ENCODE peak calls at places on chromosomes 5 and 9, in four cellular contexts. U, T, A and X are unnamed samples.

GRCh38 chr5:137366526-137366925 is 132.6 kb downstream of the SPOCK1 start:
- DNase-seq in U (no peak), T (no peak), A (no peak), X (no peak)

GRCh38 chr5:124745367-124746251 is 830 bp downstream of the ZNF608 start:
- DNase-seq in U (peak; percentile 65), A (no peak), T (no peak), X (peak; percentile 52)

GRCh38 chr5:131997026-131997726 is 14.3 kb downstream of the ACSL6 start:
- DNase-seq in U (no peak), A (no peak), T (no peak), X (no peak)

GRCh38 chr9:92686954-92687353 is 17.0 kb upstream of the IPPK start:
- DNase-seq in A (no peak), U (peak; percentile 35), T (no peak), X (peak; percentile 24)

GRCh38 chr5:93578813-93579560 is 2.0 kb downstream of the NR2F1-AS1 start:
- DNase-seq in T (peak; percentile 71), U (no peak), A (no peak), X (no peak)

GRCh38 chr5:133974142-133974541 is 5.7 kb upstream of the C5orf15 start:
- DNase-seq in T (no peak), U (no peak), A (no peak), X (no peak)

GRCh38 chr5:3197699-3198098 is 397.9 kb upstream of the IRX1 start:
- DNase-seq in A (no peak), T (no peak), U (no peak), X (peak; percentile 78)

GRCh38 chr5:14172149-14172795 is 29.1 kb downstream of the TRIO start:
- DNase-seq in T (no peak), U (peak; percentile 24), A (no peak), X (no peak)

GRCh38 chr5:131720714-131721113 is 76.1 kb downstream of the FNIP1 start:
- DNase-seq in U (no peak), A (no peak), T (no peak), X (no peak)

GRCh38 chr5:172410160-172410559 is 44.2 kb downstream of the SH3PXD2B start:
- DNase-seq in A (no peak), T (no peak), U (no peak), X (no peak)

GRCh38 chr9:104987743-104988142 is 59.8 kb upstream of the ABCA1 start:
- DNase-seq in T (no peak), A (no peak), U (peak; percentile 21), X (no peak)

GRCh38 chr5:137486707-137487106 is 12.4 kb downstream of the SPOCK1 start:
- DNase-seq in U (no peak), A (no peak), T (no peak), X (no peak)

GRCh38 chr5:174764309-174764708 is 39.9 kb downstream of the MSX2 start:
- DNase-seq in T (peak; percentile 40), U (no peak), A (no peak), X (no peak)

GRCh38 chr9:15512204-15512603 is 1.4 kb upstream of the PSIP1 start:
- DNase-seq in T (no peak), U (peak; percentile 23), A (no peak), X (no peak)

GRCh38 chr5:22521521-22521920 is 331.6 kb downstream of the CDH12 start:
- DNase-seq in U (no peak), T (no peak), A (no peak), X (no peak)

GRCh38 chr5:67149057-67149634 is 47.5 kb downstream of the CD180 start:
- DNase-seq in A (no peak), T (no peak), U (no peak), X (no peak)

GRCh38 chr9:73042155-73042554 is 89.3 kb upstream of the ALDH1A1 start:
- DNase-seq in T (no peak), A (no peak), U (no peak), X (no peak)

DNA sequence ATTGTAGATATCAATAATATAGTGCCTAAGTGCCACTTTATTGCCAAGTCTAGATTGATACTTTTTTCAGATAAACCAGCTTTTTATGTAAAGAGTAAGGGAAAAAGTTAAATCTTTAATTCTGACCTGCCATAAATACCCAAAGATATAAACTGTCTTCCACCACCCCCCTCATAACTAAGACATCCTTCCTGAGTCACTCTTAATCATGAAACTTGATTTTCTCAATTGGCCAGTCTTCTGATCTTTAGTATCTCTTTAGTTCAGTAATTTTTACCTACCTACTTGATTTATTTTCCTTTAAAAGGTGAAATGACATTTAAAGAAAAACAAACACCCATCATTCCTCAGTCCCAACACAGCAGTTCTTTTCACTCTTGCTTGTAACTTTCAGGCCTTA is 21.8 kb downstream of the C5orf22 start:
- DNase-seq in U (no peak), A (no peak), T (no peak), X (no peak)
- H3K36me3 ChIP-seq in U (peaks cover 51% of the 10 kb centered on the region), A (peaks cover 69% of the 10 kb centered on the region), T (no peaks in the 10 kb centered on the region), X (peaks cover 40% of the 10 kb centered on the region)

DNA sequence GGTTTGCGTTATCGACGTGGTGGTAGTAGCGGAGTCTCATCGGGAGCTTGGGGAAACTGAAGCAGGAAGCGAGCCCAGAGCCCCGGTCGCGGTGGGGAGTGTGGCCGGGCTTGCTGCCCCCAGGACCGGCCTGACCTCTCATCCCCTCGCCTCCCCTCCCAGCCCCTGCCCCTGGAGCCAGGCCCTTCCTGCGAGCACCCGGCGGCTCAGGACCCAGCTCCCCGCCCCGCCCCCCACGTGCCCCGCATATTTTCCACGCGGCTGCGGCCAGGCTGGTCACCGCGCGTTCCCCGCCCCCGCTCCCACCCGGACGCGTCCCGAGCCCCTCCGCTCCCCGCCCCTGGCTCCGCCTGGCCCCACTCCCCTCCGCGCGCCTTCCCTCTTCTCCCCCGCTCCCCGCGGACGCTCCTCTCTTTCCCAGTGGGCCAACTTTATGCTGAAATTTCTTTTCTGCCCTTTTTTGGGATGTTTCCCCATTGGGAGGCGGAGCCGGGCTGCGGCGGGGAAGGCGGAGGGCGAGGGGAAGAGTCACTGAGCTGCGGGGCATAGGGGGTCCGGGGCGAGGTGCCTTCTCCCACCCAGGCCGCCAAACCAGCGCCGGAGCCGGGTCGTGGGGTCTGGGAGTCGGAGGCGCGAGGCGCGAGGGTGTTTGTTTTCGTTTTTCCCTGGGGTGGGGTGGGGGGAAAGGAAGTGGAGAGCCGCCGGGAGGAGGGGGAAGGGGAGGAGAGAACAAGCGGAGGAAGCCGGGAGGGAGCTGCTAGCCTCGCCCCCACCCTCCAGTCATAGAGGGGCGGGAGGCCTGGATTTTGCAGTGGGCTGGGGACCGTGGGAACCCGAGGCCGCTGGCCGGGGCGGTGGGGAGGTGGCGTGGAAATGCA is 961 bp upstream of the TPM2 start:
- DNase-seq in T (peak; percentile 74), A (peak; percentile 87), U (no peak), X (peak; percentile 84)
- H3K36me3 ChIP-seq in T (peaks cover 37% of the 10 kb centered on the region), A (peaks cover 13% of the 10 kb centered on the region), U (peaks cover 3% of the 10 kb centered on the region), X (peaks cover 19% of the 10 kb centered on the region)

GRCh38 chr9:133467101-133467500 is 7.3 kb downstream of the CACFD1 start:
- DNase-seq in A (no peak), U (no peak), T (no peak), X (no peak)
- H3K36me3 ChIP-seq in A (peaks cover 7% of the 10 kb centered on the region), U (peaks cover 10% of the 10 kb centered on the region), T (peaks cover 6% of the 10 kb centered on the region), X (no peaks in the 10 kb centered on the region)

DNA sequence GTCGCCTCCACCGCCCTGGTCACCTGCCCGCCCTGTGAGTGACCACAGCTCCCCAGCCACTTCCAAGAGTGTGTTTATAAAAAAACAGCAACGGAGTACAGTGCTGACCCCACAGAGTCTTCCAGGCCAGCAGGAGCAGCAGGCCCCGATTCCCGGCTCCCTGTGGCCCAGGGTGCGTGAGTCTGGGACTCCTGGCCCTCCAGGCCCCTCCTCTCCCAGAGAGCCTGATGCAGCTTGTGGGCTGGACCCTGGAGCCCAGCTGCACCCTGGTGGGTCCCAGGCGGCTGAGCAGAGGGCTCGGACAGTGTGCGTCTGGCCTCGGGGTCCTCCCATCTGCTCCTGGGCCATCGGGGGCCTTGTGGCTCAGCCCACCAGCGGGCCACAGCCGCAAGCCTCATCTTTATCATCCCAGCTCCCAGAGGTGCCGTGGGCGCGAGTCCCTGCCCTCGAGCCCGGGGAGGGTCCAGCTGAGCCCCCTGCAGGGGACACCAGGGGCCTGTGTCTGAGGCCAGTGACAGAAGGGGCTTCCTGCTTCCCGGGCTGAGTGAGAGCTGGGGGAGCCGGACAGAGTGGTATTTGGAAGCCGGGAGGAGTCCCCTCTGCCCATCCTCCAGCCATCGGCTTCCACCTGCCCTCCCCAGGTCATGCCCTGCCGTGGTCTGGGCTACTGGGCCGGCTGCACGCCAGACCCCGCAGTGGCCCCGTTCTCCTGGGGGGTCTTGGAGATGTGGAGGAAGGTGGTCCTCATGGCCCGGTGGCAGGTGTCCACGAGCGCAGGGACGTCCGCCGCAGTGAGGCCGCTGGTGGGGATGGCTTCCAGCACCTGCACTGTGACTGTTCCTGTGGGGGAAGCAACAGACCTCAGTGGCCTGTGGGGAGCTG is 10.6 kb downstream of the EGFL7 start:
- DNase-seq in T (no peak), A (no peak), U (no peak), X (no peak)
- H3K36me3 ChIP-seq in T (no peaks in the 10 kb centered on the region), A (peaks cover 57% of the 10 kb centered on the region), U (no peaks in the 10 kb centered on the region), X (no peaks in the 10 kb centered on the region)

GRCh38 chr5:177491983-177492746 is 5.2 kb downstream of the PDLIM7 start:
- DNase-seq in T (no peak), A (no peak), U (no peak), X (no peak)
- H3K36me3 ChIP-seq in T (peaks cover 94% of the 10 kb centered on the region), A (peaks cover 59% of the 10 kb centered on the region), U (peaks cover 5% of the 10 kb centered on the region), X (peaks cover 50% of the 10 kb centered on the region)

DNA sequence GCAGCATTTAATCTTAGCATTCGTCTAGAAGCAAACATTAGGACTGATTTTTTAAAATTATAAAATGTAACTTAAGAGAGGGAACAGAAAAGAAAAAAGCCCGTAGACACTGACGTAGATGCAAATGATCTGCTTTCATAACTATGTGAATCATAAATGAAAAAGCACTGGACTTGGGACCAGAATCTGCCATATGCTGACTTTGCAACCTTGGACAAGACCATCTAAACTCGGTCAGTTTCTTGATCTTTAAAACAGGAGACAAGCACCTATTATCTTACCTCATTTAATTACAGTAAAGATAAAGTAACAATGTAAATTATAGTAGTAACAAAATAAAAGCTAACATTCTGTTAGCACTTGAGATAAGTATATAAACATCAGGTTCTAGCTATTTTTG is 20.0 kb downstream of the FBXW2 start:
- DNase-seq in T (no peak), A (no peak), U (no peak), X (no peak)
- H3K36me3 ChIP-seq in T (peaks cover 73% of the 10 kb centered on the region), A (peaks cover 93% of the 10 kb centered on the region), U (peaks cover 95% of the 10 kb centered on the region), X (peaks cover 76% of the 10 kb centered on the region)

GRCh38 chr9:128580731-128581130 is 28.3 kb downstream of the SPTAN1 start:
- DNase-seq in T (no peak), A (no peak), U (no peak), X (no peak)
- H3K36me3 ChIP-seq in T (peaks cover 95% of the 10 kb centered on the region), A (peaks cover 100% of the 10 kb centered on the region), U (peaks cover 98% of the 10 kb centered on the region), X (peaks cover 94% of the 10 kb centered on the region)

DNA sequence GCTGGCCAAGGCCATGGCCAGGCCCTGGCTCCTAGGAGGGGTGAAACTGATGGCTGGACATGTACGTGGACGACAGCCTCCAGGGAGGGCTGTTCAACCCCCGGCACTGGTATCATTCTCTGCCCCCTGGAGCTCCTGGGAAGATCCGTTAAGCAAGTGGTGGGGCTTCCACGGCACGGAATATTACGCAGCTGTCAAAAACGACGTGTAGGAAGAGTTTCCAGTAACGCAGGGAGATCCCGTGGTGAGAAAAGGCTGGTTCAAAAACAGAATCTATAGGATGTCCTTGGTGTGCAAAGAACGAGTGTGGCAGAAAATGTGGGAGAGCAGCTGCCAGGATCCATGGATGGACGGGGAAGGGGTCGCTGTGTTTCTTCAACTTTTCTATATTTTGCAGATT is 36.3 kb upstream of the TMEM250 start:
- DNase-seq in U (no peak), A (no peak), T (no peak), X (no peak)
- H3K36me3 ChIP-seq in U (no peaks in the 10 kb centered on the region), A (no peaks in the 10 kb centered on the region), T (no peaks in the 10 kb centered on the region), X (no peaks in the 10 kb centered on the region)

DNA sequence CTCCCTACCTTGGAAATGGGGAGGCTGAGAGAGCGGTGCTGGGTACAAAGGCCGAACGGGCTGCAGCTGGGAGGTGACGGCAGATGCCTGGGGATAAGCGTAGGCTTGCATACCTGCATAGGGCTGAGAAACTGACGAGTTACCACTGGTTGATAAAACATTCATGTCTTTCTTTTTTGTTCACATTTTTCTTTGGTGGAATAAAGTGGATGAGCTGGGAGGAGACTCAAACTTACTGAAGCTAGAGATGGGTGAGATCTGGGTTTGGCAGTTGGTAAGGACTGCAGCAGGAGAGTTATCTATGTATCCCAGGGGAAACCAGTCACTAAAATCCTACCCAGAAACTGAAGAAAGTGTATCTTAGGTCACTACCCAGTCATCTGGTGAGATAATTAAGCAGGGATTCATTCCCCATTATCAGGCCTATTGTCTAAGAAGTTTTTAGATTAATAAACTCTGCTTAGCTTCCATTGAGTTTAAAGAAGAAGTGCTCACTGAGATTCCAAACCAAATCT is 34.8 kb downstream of the FKBP15 start:
- DNase-seq in T (no peak), U (no peak), A (no peak), X (no peak)
- H3K36me3 ChIP-seq in T (peaks cover 88% of the 10 kb centered on the region), U (peaks cover 94% of the 10 kb centered on the region), A (peaks cover 95% of the 10 kb centered on the region), X (peaks cover 55% of the 10 kb centered on the region)